ENCODE peak calls at places on chromosomes 1 and 21, in eight cellular contexts. R is A172; G is left ventricle myocardium inferior; B is activated T-cell treated with anti-CD3 and anti-CD28 coated beads for 1 hour; T is CD8-positive, alpha-beta memory T cell; F is heart right ventricle; Z is HT1080; L is caudate nucleus. U is an unnamed sample.

GRCh38 chr1:32981003-32981909 is 16.6 kb upstream of the RNF19B start:
- DNase-seq in Z (peak), B (peak), R (peak), F (peak), T (peak), L (no peak), G (no peak), U (peak)

GRCh38 chr21:41980561-41980960 is 26.7 kb upstream of the C2CD2 start:
- DNase-seq in F (no peak), Z (no peak), B (no peak), R (no peak), T (no peak), G (no peak), L (no peak), U (no peak)

GRCh38 chr1:61358770-61359455 is 276.6 kb downstream of the NFIA start:
- DNase-seq in R (no peak), B (no peak), T (no peak), L (no peak), G (no peak), F (no peak), Z (peak), U (no peak)

GRCh38 chr1:1990222-1990621 is 13.4 kb downstream of the CFAP74 start:
- DNase-seq in G (peak), Z (no peak), F (no peak), T (no peak), B (no peak), R (no peak), L (no peak), U (no peak)

GRCh38 chr1:156586323-156586722 is 5.3 kb upstream of the NAXE start:
- DNase-seq in B (no peak), Z (no peak), F (no peak), T (no peak), R (no peak), L (no peak), G (no peak), U (no peak)

GRCh38 chr1:236052227-236052993 is 12.5 kb downstream of the NID1 start:
- DNase-seq in T (no peak), B (no peak), R (no peak), Z (no peak), L (no peak), F (no peak), G (no peak), U (no peak)

GRCh38 chr1:244322791-244323521 is 128.8 kb downstream of the ADSS2 start:
- DNase-seq in R (peak), F (no peak), Z (peak), B (no peak), L (no peak), T (peak), G (no peak), U (peak)

GRCh38 chr1:55071477-55071876 is 32.1 kb downstream of the PCSK9 start:
- DNase-seq in Z (peak), F (no peak), B (no peak), G (no peak), L (no peak), R (peak), T (no peak), U (no peak)

GRCh38 chr1:196302420-196302819 is 305.8 kb downstream of the KCNT2 start:
- DNase-seq in G (no peak), B (no peak), R (no peak), F (no peak), T (no peak), L (no peak), Z (no peak), U (no peak)

GRCh38 chr1:72011721-72012120 is 270.6 kb downstream of the NEGR1 start:
- DNase-seq in Z (no peak), B (no peak), F (no peak), L (no peak), G (no peak), R (no peak), T (no peak), U (no peak)

GRCh38 chr1:205615789-205616188 is 16.0 kb downstream of the ELK4 start:
- DNase-seq in R (no peak), G (no peak), B (no peak), T (no peak), L (no peak), Z (no peak), F (no peak), U (no peak)

GRCh38 chr1:45669859-45670655 is 16.3 kb downstream of the GPBP1L1 start:
- DNase-seq in B (no peak), R (no peak), Z (no peak), F (no peak), T (no peak), G (no peak), L (no peak), U (no peak)

GRCh38 chr1:192904438-192904895 is 95.6 kb downstream of the RGS2 start:
- DNase-seq in R (peak), Z (peak), T (no peak), B (no peak), F (no peak), L (no peak), G (no peak), U (peak)

GRCh38 chr1:157288511-157288910 is 150.3 kb upstream of the ETV3 start:
- DNase-seq in Z (no peak), T (no peak), R (no peak), L (no peak), B (no peak), F (no peak), G (no peak), U (no peak)

GRCh38 chr1:203084588-203085527 is 954 bp downstream of the MYOG start:
- DNase-seq in L (no peak), R (no peak), G (no peak), T (no peak), B (no peak), F (no peak), Z (no peak), U (no peak)

GRCh38 chr1:53292690-53293089 is 35.2 kb downstream of the LRP8 start:
- DNase-seq in F (no peak), R (no peak), Z (no peak), T (no peak), G (no peak), L (no peak), B (no peak), U (no peak)

GRCh38 chr1:207825719-207826556 is 74.1 kb downstream of the CD46 start:
- DNase-seq in G (peak), T (peak), F (no peak), R (no peak), B (peak), Z (no peak), L (no peak), U (no peak)

GRCh38 chr1:86811539-86811938 is 102.4 kb downstream of the SELENOF start:
- DNase-seq in L (no peak), G (no peak), R (no peak), Z (no peak), T (no peak), B (no peak), F (no peak), U (no peak)

GRCh38 chr1:167136191-167136614 is 42.3 kb downstream of the STYXL2 start:
- DNase-seq in L (no peak), Z (peak), T (no peak), G (no peak), F (no peak), B (no peak), R (peak), U (no peak)

GRCh38 chr1:24236170-24237045 is 49.3 kb upstream of the IFNLR1 start:
- DNase-seq in T (no peak), G (no peak), F (no peak), L (no peak), B (no peak), Z (peak), R (peak), U (peak)

GRCh38 chr1:71882241-71883036 is 399.9 kb downstream of the NEGR1 start:
- DNase-seq in B (no peak), F (no peak), R (no peak), T (no peak), Z (peak), G (no peak), L (no peak), U (no peak)

GRCh38 chr1:17420361-17420760 is 19.1 kb downstream of the RCC2 start:
- DNase-seq in Z (no peak), G (no peak), B (no peak), F (no peak), L (no peak), R (no peak), T (no peak), U (no peak)

GRCh38 chr21:37276377-37276776 is 9.2 kb upstream of the VPS26C start:
- DNase-seq in T (no peak), L (no peak), G (no peak), Z (no peak), R (no peak), B (no peak), F (no peak), U (no peak)

GRCh38 chr1:237799762-237800474 is 90.8 kb downstream of the ZP4 start:
- DNase-seq in Z (peak), T (peak), L (no peak), R (peak), G (peak), F (peak), B (no peak), U (no peak)

GRCh38 chr1:12629974-12630760 is 12.2 kb upstream of the DHRS3 start:
- DNase-seq in G (no peak), R (no peak), B (no peak), Z (no peak), F (no peak), T (no peak), L (no peak), U (no peak)

GRCh38 chr1:201258763-201259230 is 24.5 kb upstream of the PKP1 start:
- DNase-seq in L (no peak), B (no peak), T (no peak), G (no peak), Z (no peak), F (no peak), R (no peak), U (no peak)

GRCh38 chr1:242847390-242847993 is 323.0 kb upstream of the PLD5 start:
- DNase-seq in R (peak), T (no peak), F (no peak), B (no peak), Z (no peak), G (no peak), L (no peak), U (no peak)

GRCh38 chr1:173453982-173454381 is 23.2 kb upstream of the PRDX6 start:
- DNase-seq in L (no peak), F (no peak), Z (no peak), T (no peak), G (no peak), R (no peak), B (no peak), U (no peak)

GRCh38 chr1:83798965-83799364 is 200.0 kb downstream of the TTLL7 start:
- DNase-seq in L (no peak), R (no peak), B (no peak), T (no peak), G (no peak), Z (no peak), F (no peak), U (no peak)

GRCh38 chr1:37342736-37343135 is 131.6 kb upstream of the ZC3H12A start:
- DNase-seq in L (no peak), T (no peak), R (no peak), B (no peak), G (no peak), Z (no peak), F (no peak), U (no peak)

GRCh38 chr1:34915521-34915920 is 13.9 kb downstream of the DLGAP3 start:
- DNase-seq in F (no peak), R (no peak), T (no peak), L (no peak), B (no peak), Z (no peak), G (no peak), U (no peak)

GRCh38 chr1:39214998-39215873 is 10.7 kb downstream of the MACF1 start:
- DNase-seq in T (peak), G (no peak), B (no peak), Z (no peak), R (no peak), F (no peak), L (no peak), U (no peak)

GRCh38 chr1:167500283-167500860 is 18.0 kb downstream of the CD247 start:
- DNase-seq in G (no peak), Z (no peak), F (no peak), L (no peak), R (no peak), B (no peak), T (no peak), U (no peak)

GRCh38 chr21:37513383-37513782 is 146.8 kb downstream of the DYRK1A start:
- DNase-seq in L (no peak), B (no peak), G (no peak), F (no peak), Z (no peak), R (no peak), T (no peak), U (no peak)

GRCh38 chr1:53291574-53291973 is 36.3 kb downstream of the LRP8 start:
- DNase-seq in Z (no peak), F (no peak), G (no peak), R (no peak), T (no peak), L (no peak), B (no peak), U (no peak)

GRCh38 chr1:23727362-23727811 is 15.9 kb upstream of the ELOA start:
- DNase-seq in R (no peak), B (no peak), Z (no peak), F (peak), G (peak), T (no peak), L (no peak), U (no peak)

GRCh38 chr21:20971296-20971921 is 26.8 kb upstream of the NCAM2 start:
- DNase-seq in R (peak), L (peak), T (no peak), G (peak), Z (peak), F (peak), B (no peak), U (no peak)

GRCh38 chr1:24866211-24867063 is 63.6 kb downstream of the RUNX3 start:
- DNase-seq in T (no peak), L (no peak), F (no peak), B (no peak), Z (no peak), R (no peak), G (no peak), U (no peak)

GRCh38 chr1:1337793-1338147 is 6.7 kb downstream of the TAS1R3 start:
- DNase-seq in Z (no peak), R (no peak), L (no peak), G (no peak), B (no peak), F (no peak), T (no peak), U (no peak)

GRCh38 chr1:25813734-25814471 is 5.9 kb upstream of the MTFR1L start:
- DNase-seq in B (no peak), Z (no peak), F (no peak), L (no peak), T (no peak), G (no peak), R (no peak), U (no peak)

U was measured in keratinocyte.